ENCODE peak calls at places on chromosome 15, in six cellular contexts. One of them, this sample, is unnamed.
A peak's percentile ranks its signal among the peaks of the same experiment; 100 is the strongest.

GRCh38 chr15:40006646-40007045 is 32.3 kb downstream of the SRP14 start:
- DNase-seq in Daoy: no peak
- DNase-seq in omental fat pad: no peak
- DNase-seq in effector memory CD4-positive, alpha-beta T cell: no peak
- DNase-seq in epithelial cell of prostate: no peak
- DNase-seq in activated CD4-positive, alpha-beta T cell treated with anti-CD3 and anti-CD28 coated beads, Interleukin-2, amount 50 U/mL, for 4 hours: no peak
- DNase-seq in this sample: no peak

GRCh38 chr15:92881570-92881837 is 18.6 kb upstream of the CHD2 start:
- DNase-seq in effector memory CD4-positive, alpha-beta T cell: no peak
- DNase-seq in omental fat pad: no peak
- DNase-seq in epithelial cell of prostate: no peak
- DNase-seq in activated CD4-positive, alpha-beta T cell treated with anti-CD3 and anti-CD28 coated beads, Interleukin-2, amount 50 U/mL, for 4 hours: no peak
- DNase-seq in Daoy: no peak
- DNase-seq in this sample: no peak

GRCh38 chr15:93028632-93029612 is 60.1 kb downstream of the RGMA start:
- DNase-seq in epithelial cell of prostate: peak; percentile 53
- DNase-seq in Daoy: no peak
- DNase-seq in activated CD4-positive, alpha-beta T cell treated with anti-CD3 and anti-CD28 coated beads, Interleukin-2, amount 50 U/mL, for 4 hours: no peak
- DNase-seq in omental fat pad: peak; percentile 49
- DNase-seq in effector memory CD4-positive, alpha-beta T cell: no peak
- DNase-seq in this sample: peak; percentile 93

GRCh38 chr15:86540840-86541467 is 461.3 kb downstream of the AGBL1 start:
- DNase-seq in activated CD4-positive, alpha-beta T cell treated with anti-CD3 and anti-CD28 coated beads, Interleukin-2, amount 50 U/mL, for 4 hours: no peak
- DNase-seq in Daoy: no peak
- DNase-seq in omental fat pad: no peak
- DNase-seq in effector memory CD4-positive, alpha-beta T cell: no peak
- DNase-seq in epithelial cell of prostate: no peak
- DNase-seq in this sample: no peak

GRCh38 chr15:101676965-101677364 is 24.8 kb upstream of the TM2D3 start:
- DNase-seq in effector memory CD4-positive, alpha-beta T cell: no peak
- DNase-seq in omental fat pad: no peak
- DNase-seq in activated CD4-positive, alpha-beta T cell treated with anti-CD3 and anti-CD28 coated beads, Interleukin-2, amount 50 U/mL, for 4 hours: no peak
- DNase-seq in epithelial cell of prostate: no peak
- DNase-seq in Daoy: no peak
- DNase-seq in this sample: no peak

GRCh38 chr15:90264649-90265048 is 823 bp upstream of the NGRN start:
- DNase-seq in effector memory CD4-positive, alpha-beta T cell: peak; percentile 11
- DNase-seq in activated CD4-positive, alpha-beta T cell treated with anti-CD3 and anti-CD28 coated beads, Interleukin-2, amount 50 U/mL, for 4 hours: peak; percentile 8
- DNase-seq in omental fat pad: no peak
- DNase-seq in epithelial cell of prostate: no peak
- DNase-seq in Daoy: peak; percentile 59
- DNase-seq in this sample: no peak

GRCh38 chr15:84818221-84819131 is 1.3 kb downstream of the ALPK3 start:
- DNase-seq in activated CD4-positive, alpha-beta T cell treated with anti-CD3 and anti-CD28 coated beads, Interleukin-2, amount 50 U/mL, for 4 hours: no peak
- DNase-seq in omental fat pad: no peak
- DNase-seq in epithelial cell of prostate: no peak
- DNase-seq in Daoy: peak; percentile 19
- DNase-seq in effector memory CD4-positive, alpha-beta T cell: no peak
- DNase-seq in this sample: no peak

GRCh38 chr15:77830041-77830440 is 197.3 kb upstream of the LINGO1 start:
- DNase-seq in effector memory CD4-positive, alpha-beta T cell: no peak
- DNase-seq in Daoy: peak; percentile 50
- DNase-seq in epithelial cell of prostate: no peak
- DNase-seq in activated CD4-positive, alpha-beta T cell treated with anti-CD3 and anti-CD28 coated beads, Interleukin-2, amount 50 U/mL, for 4 hours: no peak
- DNase-seq in omental fat pad: no peak
- DNase-seq in this sample: no peak

GRCh38 chr15:48285329-48286214 is 45.7 kb upstream of the DUT start:
- DNase-seq in omental fat pad: no peak
- DNase-seq in epithelial cell of prostate: peak; percentile 31
- DNase-seq in Daoy: peak; percentile 74
- DNase-seq in activated CD4-positive, alpha-beta T cell treated with anti-CD3 and anti-CD28 coated beads, Interleukin-2, amount 50 U/mL, for 4 hours: no peak
- DNase-seq in effector memory CD4-positive, alpha-beta T cell: no peak
- DNase-seq in this sample: no peak

GRCh38 chr15:73602992-73603391 is 30.2 kb downstream of the NPTN start:
- DNase-seq in omental fat pad: no peak
- DNase-seq in activated CD4-positive, alpha-beta T cell treated with anti-CD3 and anti-CD28 coated beads, Interleukin-2, amount 50 U/mL, for 4 hours: no peak
- DNase-seq in epithelial cell of prostate: no peak
- DNase-seq in effector memory CD4-positive, alpha-beta T cell: no peak
- DNase-seq in Daoy: no peak
- DNase-seq in this sample: no peak

GRCh38 chr15:41558400-41559238 is at the start of gene TYRO3:
- DNase-seq in Daoy: peak; percentile 68
- DNase-seq in effector memory CD4-positive, alpha-beta T cell: peak; percentile 63
- DNase-seq in activated CD4-positive, alpha-beta T cell treated with anti-CD3 and anti-CD28 coated beads, Interleukin-2, amount 50 U/mL, for 4 hours: peak; percentile 73
- DNase-seq in omental fat pad: peak; percentile 40
- DNase-seq in epithelial cell of prostate: no peak
- DNase-seq in this sample: no peak

GRCh38 chr15:79339588-79340314 is 28.8 kb downstream of the TMED3 start:
- DNase-seq in Daoy: peak; percentile 11
- DNase-seq in epithelial cell of prostate: no peak
- DNase-seq in omental fat pad: no peak
- DNase-seq in activated CD4-positive, alpha-beta T cell treated with anti-CD3 and anti-CD28 coated beads, Interleukin-2, amount 50 U/mL, for 4 hours: no peak
- DNase-seq in effector memory CD4-positive, alpha-beta T cell: no peak
- DNase-seq in this sample: no peak

GRCh38 chr15:27241942-27242341 is 271.0 kb downstream of the GABRG3 start:
- DNase-seq in omental fat pad: no peak
- DNase-seq in activated CD4-positive, alpha-beta T cell treated with anti-CD3 and anti-CD28 coated beads, Interleukin-2, amount 50 U/mL, for 4 hours: no peak
- DNase-seq in Daoy: no peak
- DNase-seq in epithelial cell of prostate: no peak
- DNase-seq in effector memory CD4-positive, alpha-beta T cell: no peak
- DNase-seq in this sample: no peak

GRCh38 chr15:63347074-63347859 is 34.4 kb downstream of the CA12 start:
- DNase-seq in effector memory CD4-positive, alpha-beta T cell: no peak
- DNase-seq in Daoy: peak; percentile 56
- DNase-seq in epithelial cell of prostate: no peak
- DNase-seq in omental fat pad: no peak
- DNase-seq in activated CD4-positive, alpha-beta T cell treated with anti-CD3 and anti-CD28 coated beads, Interleukin-2, amount 50 U/mL, for 4 hours: no peak
- DNase-seq in this sample: no peak

GRCh38 chr15:73382131-73382530 is 13.4 kb upstream of the HCN4 start:
- DNase-seq in omental fat pad: no peak
- DNase-seq in effector memory CD4-positive, alpha-beta T cell: no peak
- DNase-seq in Daoy: no peak
- DNase-seq in activated CD4-positive, alpha-beta T cell treated with anti-CD3 and anti-CD28 coated beads, Interleukin-2, amount 50 U/mL, for 4 hours: no peak
- DNase-seq in epithelial cell of prostate: no peak
- DNase-seq in this sample: no peak

This sample was measured in suprapubic skin.